ENCODE peak calls at places on chromosomes 6 and 20, in eight cellular contexts. B, F, W, A, C, D, N and O are unnamed samples.

GRCh38 chr6:157989541-157990289 is 8.1 kb downstream of the SYNJ2 start:
- DNase-seq in B (peak), F (peak), W (no peak), A (peak), C (peak), D (peak), N (peak), O (peak)

GRCh38 chr6:166487148-166487547 is 99.3 kb downstream of the RAMACL start:
- DNase-seq in B (no peak), F (no peak), W (no peak), A (no peak), C (no peak), D (no peak), N (no peak), O (no peak)

GRCh38 chr6:117992856-117993255 is 85.8 kb downstream of the SLC35F1 start:
- DNase-seq in B (no peak), F (no peak), W (no peak), A (no peak), C (no peak), D (peak), N (no peak), O (no peak)

GRCh38 chr6:44224154-44224977 is 971 bp downstream of the SLC29A1 start:
- DNase-seq in B (peak), F (no peak), W (no peak), A (peak), C (peak), D (no peak), N (peak), O (no peak)

GRCh38 chr6:938271-939046 is 245.5 kb upstream of the EXOC2 start:
- DNase-seq in B (no peak), F (no peak), W (no peak), A (no peak), C (no peak), D (no peak), N (no peak), O (no peak)

GRCh38 chr20:5426026-5426425 is 109.3 kb upstream of the PROKR2 start:
- DNase-seq in B (no peak), F (no peak), W (no peak), A (no peak), C (no peak), D (no peak), N (no peak), O (no peak)

GRCh38 chr20:25540273-25540672 is 45.1 kb downstream of the NINL start:
- DNase-seq in B (peak), F (no peak), W (no peak), A (no peak), C (peak), D (no peak), N (peak), O (no peak)

GRCh38 chr6:81753709-81754678 is 1.5 kb upstream of the TENT5A start:
- DNase-seq in B (peak), F (peak), W (peak), A (peak), C (peak), D (no peak), N (peak), O (peak)

GRCh38 chr20:24911461-24911860 is 37.6 kb upstream of the CST7 start:
- DNase-seq in B (no peak), F (no peak), W (no peak), A (no peak), C (no peak), D (no peak), N (no peak), O (no peak)

GRCh38 chr6:52994031-52994788 is 874 bp downstream of the GSTA4 start:
- DNase-seq in B (peak), F (peak), W (peak), A (peak), C (peak), D (peak), N (peak), O (no peak)

GRCh38 chr6:119174879-119175817 is 96.7 kb upstream of the FAM184A start:
- DNase-seq in B (peak), F (peak), W (no peak), A (peak), C (no peak), D (peak), N (no peak), O (no peak)

GRCh38 chr6:137291441-137291840 is 72.3 kb upstream of the IFNGR1 start:
- DNase-seq in B (peak), F (peak), W (no peak), A (peak), C (peak), D (peak), N (peak), O (no peak)

GRCh38 chr20:24672181-24672880 is 202.9 kb downstream of the SYNDIG1 start:
- DNase-seq in B (no peak), F (peak), W (no peak), A (no peak), C (no peak), D (peak), N (no peak), O (no peak)

GRCh38 chr20:32920530-32921298 is 62.0 kb downstream of the EFCAB8 start:
- DNase-seq in B (no peak), F (no peak), W (no peak), A (no peak), C (no peak), D (no peak), N (no peak), O (no peak)

GRCh38 chr6:10230533-10230932 is 184.3 kb downstream of the TFAP2A start:
- DNase-seq in B (no peak), F (no peak), W (no peak), A (no peak), C (no peak), D (no peak), N (no peak), O (no peak)

GRCh38 chr6:21996425-21997207 is 300.2 kb downstream of the PRL start:
- DNase-seq in B (no peak), F (no peak), W (no peak), A (peak), C (peak), D (peak), N (peak), O (no peak)

GRCh38 chr20:59463541-59463940 is 140.8 kb upstream of the PHACTR3 start:
- DNase-seq in B (no peak), F (no peak), W (no peak), A (no peak), C (no peak), D (no peak), N (no peak), O (no peak)

GRCh38 chr6:80233262-80233661 is 126.8 kb downstream of the BCKDHB start:
- DNase-seq in B (no peak), F (no peak), W (no peak), A (no peak), C (no peak), D (no peak), N (no peak), O (no peak)

GRCh38 chr6:53065266-53066058 is at the start of gene FBXO9:
- DNase-seq in B (peak), F (peak), W (peak), A (peak), C (no peak), D (no peak), N (peak), O (no peak)

GRCh38 chr6:164097557-164098398 is 683.3 kb downstream of the QKI start:
- DNase-seq in B (peak), F (peak), W (no peak), A (peak), C (no peak), D (peak), N (no peak), O (no peak)

GRCh38 chr20:46582648-46583047 is 32.2 kb upstream of the OCSTAMP start:
- DNase-seq in B (no peak), F (no peak), W (no peak), A (no peak), C (no peak), D (no peak), N (no peak), O (no peak)

GRCh38 chr6:154319231-154319858 is 37.3 kb downstream of the IPCEF1 start:
- DNase-seq in B (peak), F (peak), W (no peak), A (no peak), C (no peak), D (peak), N (no peak), O (no peak)

GRCh38 chr20:46046588-46047310 is 17.7 kb downstream of the SLC12A5 start:
- DNase-seq in B (no peak), F (no peak), W (no peak), A (no peak), C (no peak), D (no peak), N (no peak), O (no peak)

GRCh38 chr6:21109421-21110178 is 484.0 kb upstream of the SOX4 start:
- DNase-seq in B (peak), F (peak), W (peak), A (peak), C (peak), D (peak), N (peak), O (peak)

GRCh38 chr6:127547909-127548649 is 28.9 kb upstream of the C6orf58 start:
- DNase-seq in B (peak), F (peak), W (no peak), A (no peak), C (no peak), D (no peak), N (no peak), O (peak)

GRCh38 chr6:56840467-56841371 is 114.2 kb upstream of the BEND6 start:
- DNase-seq in B (peak), F (peak), W (peak), A (peak), C (peak), D (peak), N (no peak), O (no peak)

DNA sequence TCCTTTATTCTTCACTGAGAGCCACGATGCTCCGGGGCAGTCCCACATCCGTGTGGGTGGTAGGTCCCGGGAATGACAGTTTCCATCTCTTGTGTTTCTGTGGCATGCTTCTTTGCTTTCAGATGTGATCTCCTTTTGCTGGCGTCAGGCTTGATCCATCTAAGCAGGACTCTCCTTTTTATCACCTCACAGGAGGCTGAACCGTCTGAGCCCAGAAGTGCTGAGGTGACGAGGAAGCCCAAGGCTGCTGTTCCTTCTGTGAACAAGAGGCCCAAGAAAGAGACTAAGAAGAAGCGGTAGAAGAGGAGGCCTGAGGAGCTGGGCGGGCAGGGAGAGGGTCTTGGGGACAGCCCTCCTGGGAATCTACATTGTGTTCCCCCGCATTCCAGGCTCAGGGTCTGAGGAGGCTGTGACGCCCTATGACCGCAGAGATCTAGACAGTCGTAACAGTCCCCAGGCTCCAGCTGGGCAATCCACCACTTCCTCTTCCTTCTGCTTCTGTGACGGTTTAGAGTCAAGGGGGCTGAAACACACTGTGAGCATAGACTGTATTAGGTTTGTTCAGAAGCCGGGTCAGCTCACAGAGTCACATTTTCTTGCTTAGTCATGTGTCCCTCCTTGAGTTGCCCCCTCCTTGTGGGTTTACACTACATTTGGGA is 26.8 kb downstream of the MANBAL start:
- DNase-seq in B (no peak), F (no peak), W (no peak), A (no peak), C (no peak), D (no peak), N (peak), O (no peak)
- H2AFZ ChIP-seq in B (no peak), F (no peak), W (no peak), A (no peak), C (peak), D (no peak), N (no peak), O (no peak)

GRCh38 chr6:160115421-160115820 is 6.2 kb upstream of the SLC22A1 start:
- DNase-seq in B (no peak), F (no peak), W (no peak), A (no peak), C (no peak), D (no peak), N (no peak), O (no peak)

GRCh38 chr6:160120087-160120486 is 1.5 kb upstream of the SLC22A1 start:
- DNase-seq in B (no peak), F (no peak), W (no peak), A (no peak), C (no peak), D (no peak), N (no peak), O (no peak)

GRCh38 chr6:160118620-160119234 is 2.9 kb upstream of the SLC22A1 start:
- DNase-seq in B (no peak), F (no peak), W (no peak), A (no peak), C (no peak), D (no peak), N (no peak), O (no peak)

GRCh38 chr6:160112628-160113294 is 8.9 kb upstream of the SLC22A1 start:
- DNase-seq in B (no peak), F (no peak), W (no peak), A (no peak), C (peak), D (no peak), N (no peak), O (no peak)

GRCh38 chr6:160116411-160116810 is 5.2 kb upstream of the SLC22A1 start:
- DNase-seq in B (no peak), F (no peak), W (no peak), A (no peak), C (no peak), D (no peak), N (no peak), O (no peak)
- H2AFZ ChIP-seq in B (no peak), F (no peak), W (no peak), A (no peak), C (no peak), D (no peak), N (no peak), O (no peak)

DNA sequence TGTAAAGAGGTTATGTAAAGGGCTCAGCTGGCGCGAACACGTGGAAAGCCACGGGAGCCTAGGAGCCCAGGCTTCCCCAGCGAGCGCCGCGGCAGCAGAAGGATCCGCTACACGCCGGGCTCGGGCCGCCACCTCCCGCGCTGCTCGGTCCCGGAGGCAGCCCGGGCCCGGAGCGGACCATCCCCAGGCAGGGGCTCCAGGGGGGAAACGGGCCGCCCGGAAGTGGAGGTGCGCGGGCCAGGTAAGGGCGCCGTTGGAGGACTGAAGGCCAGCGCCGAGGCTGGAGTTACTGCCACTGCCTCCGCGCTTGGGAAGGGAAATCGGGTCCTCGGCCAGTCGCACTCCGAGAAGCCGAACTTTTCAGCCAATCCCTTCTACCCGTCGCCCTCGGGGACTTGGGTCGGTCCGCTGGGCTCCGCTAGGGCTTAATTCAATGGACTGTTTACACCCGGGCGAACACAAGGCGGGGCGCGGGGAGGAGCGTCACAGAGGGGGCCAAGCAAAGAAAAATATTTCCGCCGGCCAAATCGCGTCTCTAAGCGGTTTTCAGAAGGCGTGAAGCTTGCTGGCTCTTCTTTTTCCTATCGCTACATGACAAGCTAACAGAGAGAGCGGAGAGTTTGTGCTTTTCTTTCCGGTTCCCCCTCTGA is 433 bp downstream of the STK35 start:
- DNase-seq in B (peak), F (peak), W (peak), A (peak), C (peak), D (peak), N (peak), O (peak)
- H2AFZ ChIP-seq in B (peak), F (peak), W (peak), A (peak), C (peak), D (peak), N (peak), O (peak)

GRCh38 chr6:169868458-169868857 is 117.0 kb downstream of the ERMARD start:
- DNase-seq in B (peak), F (no peak), W (no peak), A (no peak), C (no peak), D (no peak), N (no peak), O (no peak)
- H2AFZ ChIP-seq in B (no peak), F (no peak), W (no peak), A (no peak), C (no peak), D (no peak), N (no peak), O (no peak)

GRCh38 chr6:51844391-51844735 is 243.1 kb downstream of the PKHD1 start:
- DNase-seq in B (no peak), F (no peak), W (no peak), A (no peak), C (no peak), D (no peak), N (no peak), O (no peak)
- H2AFZ ChIP-seq in B (no peak), F (no peak), W (no peak), A (no peak), C (no peak), D (no peak), N (no peak), O (no peak)

GRCh38 chr20:11000416-11000815 is 326.6 kb upstream of the JAG1 start:
- DNase-seq in B (no peak), F (no peak), W (no peak), A (no peak), C (no peak), D (no peak), N (no peak), O (no peak)
- H2AFZ ChIP-seq in B (no peak), F (no peak), W (no peak), A (no peak), C (peak), D (no peak), N (no peak), O (no peak)

DNA sequence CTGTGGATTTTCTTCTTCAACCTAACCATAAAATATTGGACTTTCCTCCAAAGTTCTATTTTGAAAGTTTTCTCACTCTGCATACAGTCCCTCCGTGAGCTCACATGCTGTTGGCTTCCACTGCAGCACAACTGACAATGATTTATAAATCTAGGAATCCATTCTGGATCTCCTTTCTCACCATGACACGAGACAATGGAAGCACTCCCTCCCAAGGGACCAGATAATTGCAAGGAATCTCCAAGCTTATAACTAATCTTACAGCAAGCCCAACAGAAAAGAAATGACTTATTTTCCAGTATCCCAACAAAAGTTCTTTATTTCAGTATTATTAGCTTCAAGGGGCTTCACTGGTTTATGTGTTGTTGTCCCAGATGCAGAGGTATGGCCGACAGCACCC is 729.0 kb downstream of the RFPL4B start:
- DNase-seq in B (no peak), F (no peak), W (no peak), A (no peak), C (no peak), D (no peak), N (no peak), O (no peak)
- H2AFZ ChIP-seq in B (peak), F (no peak), W (no peak), A (no peak), C (no peak), D (no peak), N (no peak), O (no peak)

DNA sequence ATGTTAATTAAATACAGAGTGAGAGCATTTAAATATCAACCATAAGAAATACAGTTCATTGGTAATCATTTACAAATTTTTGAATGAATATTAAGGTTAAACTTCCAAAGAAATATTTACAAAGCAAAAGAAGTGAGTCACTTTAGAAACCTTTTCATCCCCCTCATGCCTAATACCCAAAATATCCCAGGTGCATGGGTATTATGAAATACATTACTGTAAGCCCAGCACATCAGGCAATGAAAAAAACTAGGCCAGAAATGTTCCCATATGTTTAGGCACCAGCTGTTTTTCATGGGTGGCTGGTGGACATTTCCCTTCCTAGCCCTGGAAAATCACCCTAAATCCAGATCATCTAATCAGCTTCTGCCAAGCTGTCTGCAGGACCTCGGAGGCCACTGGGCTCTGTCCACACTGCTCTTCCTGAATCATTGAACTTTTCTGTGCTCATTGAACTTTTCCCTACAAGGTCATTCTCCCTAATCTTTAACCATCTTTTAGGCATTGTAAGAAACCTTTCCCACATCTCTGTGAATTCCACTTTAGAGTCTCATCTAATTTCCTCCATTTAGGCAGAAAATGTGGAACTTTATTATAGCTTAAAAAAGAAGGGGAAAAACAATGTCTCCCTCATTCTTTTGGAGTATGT is 145.3 kb upstream of the STXBP5 start:
- DNase-seq in B (peak), F (no peak), W (no peak), A (no peak), C (peak), D (no peak), N (no peak), O (peak)
- H2AFZ ChIP-seq in B (no peak), F (no peak), W (no peak), A (no peak), C (no peak), D (no peak), N (peak), O (no peak)

GRCh38 chr6:46677314-46677654 is 10.4 kb upstream of the TDRD6 start:
- DNase-seq in B (peak), F (no peak), W (peak), A (no peak), C (no peak), D (no peak), N (peak), O (no peak)

GRCh38 chr6:46674410-46674809 is 13.3 kb upstream of the TDRD6 start:
- DNase-seq in B (no peak), F (no peak), W (no peak), A (no peak), C (no peak), D (no peak), N (no peak), O (no peak)

GRCh38 chr6:46676604-46677313 is 10.9 kb upstream of the TDRD6 start:
- DNase-seq in B (no peak), F (no peak), W (no peak), A (no peak), C (no peak), D (no peak), N (no peak), O (no peak)
- H2AFZ ChIP-seq in B (no peak), F (no peak), W (no peak), A (no peak), C (no peak), D (no peak), N (no peak), O (no peak)

GRCh38 chr6:147023581-147023980 is 180.6 kb upstream of the STXBP5 start:
- DNase-seq in B (no peak), F (no peak), W (no peak), A (no peak), C (no peak), D (no peak), N (no peak), O (no peak)
- H2AFZ ChIP-seq in B (no peak), F (no peak), W (no peak), A (no peak), C (no peak), D (no peak), N (peak), O (no peak)